ENCODE peak calls at places on chromosome 22, in seven cellular contexts. Z is NB4, R is HTR-8/SVneo, S is EL, L is mucosa of descending colon, C is Calu3, P is NCI-H774. V is an unnamed sample.

GRCh38 chr22:31585161-31585859 is 76.7 kb downstream of the PISD start:
- DNase-seq in S (peak), Z (peak), C (no peak), R (no peak), P (no peak), L (no peak), V (no peak)

GRCh38 chr22:45314054-45314721 is 4.5 kb downstream of the FAM118A start:
- DNase-seq in S (no peak), Z (peak), P (no peak), C (no peak), R (no peak), L (no peak), V (no peak)

GRCh38 chr22:49691256-49691655 is 136.4 kb downstream of the BRD1 start:
- DNase-seq in P (no peak), C (no peak), S (no peak), L (no peak), R (no peak), Z (no peak), V (peak)

GRCh38 chr22:43412808-43413785 is 1.3 kb downstream of the MPPED1 start:
- DNase-seq in P (no peak), L (no peak), C (no peak), R (no peak), S (no peak), Z (no peak), V (no peak)

GRCh38 chr22:20405931-20406685 is 12.2 kb downstream of the ZNF74 start:
- DNase-seq in Z (no peak), R (no peak), P (no peak), S (no peak), L (no peak), C (no peak), V (no peak)

GRCh38 chr22:34976474-34976873 is 89.5 kb upstream of the ISX start:
- DNase-seq in L (no peak), S (no peak), P (no peak), Z (peak), R (no peak), C (no peak), V (no peak)

GRCh38 chr22:29855611-29856181 is 17.6 kb upstream of the ASCC2 start:
- DNase-seq in Z (peak), R (no peak), L (no peak), C (no peak), S (no peak), P (no peak), V (peak)

GRCh38 chr22:39675907-39676306 is 105.4 kb downstream of the CACNA1I start:
- DNase-seq in P (no peak), L (no peak), C (no peak), R (no peak), S (no peak), Z (no peak), V (no peak)

GRCh38 chr22:44885806-44886360 is 123.9 kb downstream of the PHF21B start:
- DNase-seq in R (no peak), C (no peak), P (no peak), S (no peak), L (no peak), Z (no peak), V (no peak)

GRCh38 chr22:31477329-31477728 is 12.3 kb downstream of the EIF4ENIF1 start:
- DNase-seq in L (no peak), R (no peak), S (no peak), Z (no peak), C (no peak), P (no peak), V (no peak)

GRCh38 chr22:41290262-41291221 is 4.6 kb upstream of the RANGAP1 start:
- DNase-seq in Z (no peak), S (peak), C (peak), L (no peak), R (peak), P (no peak), V (peak)

GRCh38 chr22:50485221-50486131 is 1.2 kb upstream of the MIOX start:
- DNase-seq in P (no peak), S (peak), Z (no peak), L (peak), C (peak), R (no peak), V (no peak)

GRCh38 chr22:36644333-36644757 is 59.2 kb downstream of the CACNG2 start:
- DNase-seq in C (peak), L (no peak), Z (peak), P (no peak), R (peak), S (peak), V (peak)

GRCh38 chr22:49678842-49679170 is 148.9 kb downstream of the BRD1 start:
- DNase-seq in Z (no peak), S (no peak), P (no peak), R (no peak), L (no peak), C (no peak), V (peak)

GRCh38 chr22:40236131-40236665 is 58.5 kb downstream of the TNRC6B start:
- DNase-seq in R (no peak), Z (no peak), S (no peak), L (no peak), C (no peak), P (no peak), V (no peak)

GRCh38 chr22:17698948-17699347 is 60.4 kb downstream of the BCL2L13 start:
- DNase-seq in Z (no peak), C (no peak), R (no peak), S (no peak), L (no peak), P (no peak), V (no peak)

GRCh38 chr22:29258407-29259252 is 9.2 kb downstream of the RHBDD3 start:
- DNase-seq in C (no peak), S (no peak), L (no peak), Z (no peak), P (no peak), R (no peak), V (no peak)

GRCh38 chr22:20296598-20296997 is 23.3 kb downstream of the DGCR6L start:
- DNase-seq in S (no peak), P (no peak), R (no peak), L (no peak), C (no peak), Z (no peak), V (no peak)

GRCh38 chr22:29773233-29773632 is 6.1 kb downstream of the UQCR10 start:
- DNase-seq in C (peak), S (peak), Z (no peak), P (no peak), L (no peak), R (peak), V (peak)

GRCh38 chr22:50084570-50084969 is 656 bp downstream of the MLC1 start:
- DNase-seq in S (no peak), Z (peak), R (no peak), C (no peak), P (no peak), L (no peak), V (no peak)

GRCh38 chr22:24580276-24580675 is 12.6 kb downstream of the LRRC75B start:
- DNase-seq in Z (no peak), P (no peak), R (no peak), S (peak), C (no peak), L (no peak), V (no peak)

GRCh38 chr22:48704335-48704734 is 1123.3 kb downstream of the BRD1 start:
- DNase-seq in Z (no peak), R (no peak), S (no peak), P (no peak), C (no peak), L (no peak), V (no peak)

GRCh38 chr22:20577045-20577444 is 69.6 kb downstream of the MED15 start:
- DNase-seq in S (no peak), L (no peak), R (no peak), C (no peak), Z (no peak), P (no peak), V (no peak)

GRCh38 chr22:43592470-43592869 is 180.7 kb downstream of the MPPED1 start:
- DNase-seq in S (no peak), L (no peak), C (no peak), P (peak), Z (no peak), R (no peak), V (peak)

V was measured in islet precursor cell.